ENCODE peak calls at places on chromosome 12, in seven cellular contexts. U is stimulated activated CD4-positive, alpha-beta T cell treated with anti-CD3 and anti-CD28 coated beads, TNF-alpha, amount 100 ng/mL, for 24 hours; Y is endothelial cell; L is fibroblast of pulmonary artery; Z is neural progenitor cell; N is NCI-H1417; F is HT1080. J is an unnamed sample.
A peak's percentile ranks its signal among the peaks of the same experiment; 100 is the strongest.

GRCh38 chr12:87150969-87151662 is 878.1 kb downstream of the C12orf50 start:
- DNase-seq in U (no peak), Y (no peak), L (no peak), Z (peak; percentile 3), N (no peak), F (peak; percentile 19), J (no peak)

GRCh38 chr12:45732936-45733335 is 3.4 kb downstream of the ARID2 start:
- DNase-seq in U (no peak), Y (no peak), L (peak; percentile 16), Z (no peak), N (no peak), F (no peak), J (no peak)

GRCh38 chr12:5022465-5023061 is 21.1 kb upstream of the KCNA5 start:
- DNase-seq in U (no peak), Y (peak; percentile 53), L (peak; percentile 53), Z (peak; percentile 79), N (peak; percentile 55), F (peak; percentile 7), J (peak; percentile 56)

GRCh38 chr12:47491516-47491915 is 214.3 kb downstream of the RPAP3 start:
- DNase-seq in U (no peak), Y (no peak), L (no peak), Z (no peak), N (no peak), F (no peak), J (no peak)

GRCh38 chr12:93662961-93663728 is 14.0 kb upstream of the CRADD start:
- DNase-seq in U (no peak), Y (no peak), L (peak; percentile 11), Z (no peak), N (no peak), F (no peak), J (no peak)

GRCh38 chr12:66739266-66739665 is 60.4 kb upstream of the GRIP1 start:
- DNase-seq in U (no peak), Y (no peak), L (no peak), Z (no peak), N (no peak), F (no peak), J (no peak)

GRCh38 chr12:106766393-106766826 is 8.1 kb upstream of the RIC8B start:
- DNase-seq in U (no peak), Y (no peak), L (peak; percentile 79), Z (no peak), N (no peak), F (no peak), J (no peak)

GRCh38 chr12:92036771-92037453 is 108.7 kb downstream of the BTG1 start:
- DNase-seq in U (no peak), Y (no peak), L (peak; percentile 94), Z (no peak), N (no peak), F (peak; percentile 13), J (no peak)

J was measured in SK-N-DZ.